ENCODE peak calls at places on chromosomes 3 and 15, in five cellular contexts. N is heart left ventricle, Z is WERI-Rb-1, O is endodermal cell, S is tibial artery. C is an unnamed sample.

GRCh38 chr3:125959317-125960065 is 9.5 kb upstream of the ROPN1B start:
- DNase-seq in N (no peak), Z (no peak), O (peak), S (no peak), C (peak)

GRCh38 chr3:130783629-130784028 is 37.0 kb upstream of the PIK3R4 start:
- DNase-seq in N (no peak), Z (no peak), O (no peak), S (no peak), C (no peak)

GRCh38 chr15:93138681-93139080 is 49.7 kb upstream of the RGMA start:
- DNase-seq in N (no peak), Z (no peak), O (no peak), S (no peak), C (no peak)

GRCh38 chr3:134956844-134957243 is 161.8 kb downstream of the EPHB1 start:
- DNase-seq in N (no peak), Z (no peak), O (peak), S (no peak), C (no peak)

GRCh38 chr15:68463996-68464395 is 32.0 kb upstream of the ITGA11 start:
- DNase-seq in N (no peak), Z (no peak), O (no peak), S (no peak), C (no peak)

GRCh38 chr3:156033428-156033827 is 87.0 kb upstream of the KCNAB1 start:
- DNase-seq in N (no peak), Z (no peak), O (no peak), S (no peak), C (no peak)

GRCh38 chr3:23662079-23662617 is 143.6 kb upstream of the UBE2E1 start:
- DNase-seq in N (no peak), Z (no peak), O (no peak), S (no peak), C (no peak)

GRCh38 chr3:88031543-88032148 is 27.2 kb downstream of the CGGBP1 start:
- DNase-seq in N (no peak), Z (no peak), O (no peak), S (no peak), C (no peak)

GRCh38 chr15:84604804-84605203 is 4.0 kb downstream of the ZSCAN2 start:
- DNase-seq in N (no peak), Z (no peak), O (no peak), S (no peak), C (no peak)

GRCh38 chr3:126394179-126394976 is at the start of gene CFAP100:
- DNase-seq in N (peak), Z (peak), O (peak), S (peak), C (no peak)

GRCh38 chr3:148711981-148712666 is 14.4 kb downstream of the AGTR1 start:
- DNase-seq in N (no peak), Z (no peak), O (no peak), S (no peak), C (no peak)

GRCh38 chr3:62622553-62623174 is 249.3 kb upstream of the FEZF2 start:
- DNase-seq in N (no peak), Z (peak), O (peak), S (no peak), C (peak)

GRCh38 chr15:73900129-73900712 is 26.0 kb upstream of the LOXL1 start:
- DNase-seq in N (no peak), Z (no peak), O (no peak), S (no peak), C (no peak)

GRCh38 chr3:130906374-130906995 is 12.6 kb downstream of the ATP2C1 start:
- DNase-seq in N (no peak), Z (no peak), O (no peak), S (no peak), C (no peak)

GRCh38 chr3:8733332-8734094 is at the start of gene CAV3:
- DNase-seq in N (peak), Z (peak), O (no peak), S (no peak), C (no peak)

GRCh38 chr3:131883711-131884407 is 151.0 kb downstream of the CPNE4 start:
- DNase-seq in N (no peak), Z (no peak), O (no peak), S (no peak), C (no peak)

GRCh38 chr15:40928975-40929729 is at the start of gene DLL4:
- DNase-seq in N (peak), Z (peak), O (peak), S (peak), C (peak)

GRCh38 chr3:14481646-14482036 is 58.5 kb downstream of the GRIP2 start:
- DNase-seq in N (no peak), Z (no peak), O (no peak), S (no peak), C (no peak)

GRCh38 chr3:1019157-1019556 is 73.7 kb upstream of the CNTN6 start:
- DNase-seq in N (no peak), Z (no peak), O (no peak), S (no peak), C (no peak)
- TF ChIP-seq CTCF in N (no peak), Z (no peak), O (no peak), S (no peak), C (no peak)

DNA sequence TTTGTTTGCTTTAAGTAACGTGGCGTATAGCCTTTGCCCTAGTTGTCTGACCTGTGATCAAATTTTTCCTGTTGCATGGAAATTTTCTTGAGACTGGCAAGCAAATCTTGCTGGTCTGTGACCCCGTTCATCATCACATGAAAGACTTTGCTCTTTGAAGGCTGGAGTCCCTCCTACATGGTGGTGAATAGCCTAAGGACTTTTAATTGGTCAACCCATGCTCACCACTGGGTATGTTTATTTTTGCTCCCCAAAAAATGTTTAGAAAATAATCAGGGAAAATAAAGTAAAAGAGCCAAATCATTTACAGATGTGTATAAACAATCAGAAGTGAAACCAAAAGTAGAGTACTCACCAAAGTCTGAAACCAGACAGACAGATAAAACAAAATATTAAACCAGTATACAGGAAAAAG is 1075.3 kb upstream of the ALCAM start:
- DNase-seq in N (no peak), Z (no peak), O (no peak), S (no peak), C (no peak)
- H3K4me3 ChIP-seq in N (peak), Z (no peak), O (no peak), S (peak), C (no peak)

GRCh38 chr15:70566047-70566835 is 197.1 kb downstream of the UACA start:
- DNase-seq in N (no peak), Z (no peak), O (peak), S (no peak), C (no peak)
- TF ChIP-seq CTCF in N (no peak), Z (no peak), O (peak), S (no peak), C (no peak)

DNA sequence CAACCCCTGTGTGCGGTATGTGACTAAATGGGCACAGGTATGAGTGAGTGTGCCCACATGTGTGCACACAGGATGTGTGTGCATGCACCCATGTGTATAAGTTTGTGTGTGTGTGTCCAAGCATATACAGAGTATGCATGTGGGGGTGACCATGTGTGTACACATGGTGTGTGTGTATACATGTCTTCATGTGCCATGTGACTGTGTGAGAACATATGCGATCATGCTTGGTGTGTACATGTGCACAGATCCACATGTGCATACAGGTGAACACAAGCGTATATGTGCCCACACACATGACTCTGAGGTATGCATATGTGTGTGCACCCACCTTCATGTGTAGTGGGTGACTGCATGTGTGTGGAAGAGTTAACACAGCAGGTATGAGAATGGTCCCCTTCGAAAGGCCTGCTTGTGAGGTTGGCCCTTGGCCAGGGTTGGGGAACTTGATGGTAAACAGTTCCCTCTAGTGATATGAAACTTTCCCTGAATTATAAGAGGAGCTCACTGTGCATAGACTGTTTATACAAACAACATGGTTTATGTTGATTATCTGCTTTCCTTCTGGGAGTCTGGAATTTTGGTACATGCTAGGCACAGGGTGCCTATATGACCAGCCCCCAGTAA is 10.3 kb downstream of the PFKFB4 start:
- DNase-seq in N (no peak), Z (no peak), O (no peak), S (no peak), C (no peak)
- H3K4me3 ChIP-seq in N (no peak), Z (no peak), O (no peak), S (no peak), C (no peak)

GRCh38 chr15:61527836-61528589 is 298.9 kb upstream of the RORA start:
- DNase-seq in N (no peak), Z (peak), O (peak), S (no peak), C (peak)
- TF ChIP-seq CTCF in N (no peak), Z (peak), O (no peak), S (no peak), C (no peak)

DNA sequence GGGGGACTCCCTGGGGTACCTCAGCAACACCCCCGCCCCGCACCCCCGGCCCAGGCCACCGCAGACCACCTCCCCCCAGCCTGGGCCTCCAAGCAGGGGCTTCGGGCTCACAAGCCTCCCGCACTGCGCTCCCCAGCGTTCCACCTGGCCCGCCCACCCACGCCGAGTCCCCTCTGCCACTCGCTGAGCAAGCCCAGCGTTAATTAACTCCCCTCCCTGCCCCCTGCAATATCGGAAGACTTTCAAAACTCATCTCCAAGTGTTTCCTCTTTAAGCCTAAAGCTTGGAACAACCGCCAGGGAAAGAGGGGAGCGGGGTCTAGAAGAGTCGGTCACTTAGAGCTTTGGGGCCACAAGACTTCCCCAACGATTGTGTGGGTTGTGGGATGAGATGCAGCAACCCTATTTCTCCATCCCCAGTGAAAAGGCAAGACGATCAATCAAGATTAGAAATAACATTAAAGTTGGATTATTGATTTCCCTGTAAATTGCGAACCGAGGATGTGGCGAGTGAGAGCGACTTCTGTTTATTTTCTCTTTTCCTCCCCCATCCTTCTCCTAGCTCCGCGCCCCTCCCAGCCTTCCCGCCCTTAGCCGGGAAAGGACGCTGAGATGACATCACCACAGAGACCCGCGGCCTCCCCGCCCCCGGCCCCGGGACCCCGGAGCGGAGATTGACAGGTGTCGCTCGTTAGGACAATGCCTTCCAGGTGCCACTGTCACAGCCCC is 30.2 kb downstream of the NR2F2 start:
- DNase-seq in N (no peak), Z (no peak), O (peak), S (no peak), C (no peak)
- H3K4me3 ChIP-seq in N (peak), Z (no peak), O (peak), S (peak), C (no peak)

DNA sequence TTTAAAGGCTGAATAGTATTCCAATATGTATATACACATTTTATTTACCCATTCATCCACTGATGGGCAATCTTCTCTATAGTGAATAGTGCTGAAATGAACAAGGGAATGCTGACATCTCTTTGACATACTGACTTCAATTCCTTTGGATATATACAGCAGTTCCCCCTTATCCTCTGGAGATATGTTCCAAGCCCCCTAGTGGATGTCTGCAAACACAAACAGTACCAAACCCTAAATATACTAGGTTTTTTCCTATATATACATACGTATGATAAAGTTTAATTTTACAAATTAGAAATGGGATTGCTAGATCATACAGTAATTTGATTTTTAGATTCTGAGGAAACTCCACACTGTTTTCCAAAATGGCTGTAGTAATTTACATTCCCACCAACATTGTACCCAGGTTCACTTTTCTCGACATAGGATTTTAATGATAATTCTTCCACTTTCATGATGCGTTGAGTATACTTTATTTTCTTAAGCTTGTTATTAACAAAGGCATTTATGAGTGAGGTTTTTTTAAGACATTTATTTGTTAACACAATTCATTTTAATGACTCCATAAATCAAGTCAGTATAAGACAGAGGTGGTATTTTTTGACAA is 38.2 kb downstream of the VPS13C start:
- DNase-seq in N (no peak), Z (peak), O (no peak), S (no peak), C (peak)
- TF ChIP-seq CTCF in N (no peak), Z (peak), O (peak), S (no peak), C (peak)

GRCh38 chr3:27721717-27722564 is at the start of gene EOMES:
- DNase-seq in N (no peak), Z (peak), O (peak), S (no peak), C (peak)

GRCh38 chr3:27726240-27726639 is 4.1 kb upstream of the EOMES start:
- DNase-seq in N (no peak), Z (no peak), O (no peak), S (no peak), C (no peak)

GRCh38 chr3:27722957-27723802 is 1.1 kb upstream of the EOMES start:
- DNase-seq in N (no peak), Z (no peak), O (peak), S (no peak), C (no peak)

GRCh38 chr3:27723803-27724458 is 1.8 kb upstream of the EOMES start:
- DNase-seq in N (no peak), Z (no peak), O (peak), S (no peak), C (no peak)

GRCh38 chr3:27724459-27725197 is 2.5 kb upstream of the EOMES start:
- DNase-seq in N (no peak), Z (no peak), O (peak), S (no peak), C (no peak)
- H3K4me3 ChIP-seq in N (no peak), Z (no peak), O (peak), S (no peak), C (no peak)

GRCh38 chr3:173870976-173871375 is 473.4 kb downstream of the NLGN1 start:
- DNase-seq in N (no peak), Z (no peak), O (no peak), S (no peak), C (no peak)

GRCh38 chr3:173875790-173876189 is 478.2 kb downstream of the NLGN1 start:
- DNase-seq in N (no peak), Z (no peak), O (no peak), S (no peak), C (no peak)

DNA sequence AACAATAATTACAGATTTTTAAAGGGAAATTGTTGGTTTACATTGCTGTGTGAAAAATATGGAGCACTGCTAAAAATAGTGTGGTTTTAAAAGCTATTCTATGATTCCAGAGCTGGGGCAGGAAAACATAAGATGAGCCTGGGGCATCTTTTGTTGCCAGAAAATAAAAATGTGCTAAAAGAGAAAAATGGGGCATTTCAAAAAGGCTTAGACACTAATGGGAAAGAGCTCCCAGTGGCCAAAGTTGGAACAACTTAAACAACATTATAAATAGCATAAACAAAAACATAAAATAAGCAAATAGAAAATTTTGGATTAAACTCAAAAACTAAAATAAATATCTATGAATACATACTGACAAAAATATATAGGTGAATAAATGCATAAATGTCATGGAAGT is 478.9 kb downstream of the NLGN1 start:
- DNase-seq in N (no peak), Z (no peak), O (no peak), S (no peak), C (no peak)
- TF ChIP-seq CTCF in N (no peak), Z (no peak), O (peak), S (peak), C (peak)